ENCODE peak calls at places on chromosomes 3 and 15, in eight cellular contexts. E is A549, Y is AG04449, N is AG09309, M is cardiac muscle cell, A is astrocyte of the spinal cord, J is H9, S is progenitor cell of endocrine pancreas. T is an unnamed sample.

GRCh38 chr3:49339593-49339946 is 283 bp downstream of the USP4 start:
- DNase-seq in J (peak), E (peak), S (peak), A (no peak), N (no peak), M (no peak), Y (no peak), T (peak)

GRCh38 chr3:87167634-87168456 is 59.3 kb upstream of the CHMP2B start:
- DNase-seq in N (peak), M (peak), Y (no peak), S (no peak), J (no peak), A (peak), E (peak), T (peak)

GRCh38 chr3:51673181-51673801 is 2.2 kb downstream of the TEX264 start:
- DNase-seq in N (no peak), M (no peak), J (no peak), E (no peak), S (no peak), A (no peak), Y (no peak), T (no peak)

GRCh38 chr3:124663690-124664089 is 66.6 kb upstream of the UMPS start:
- DNase-seq in S (no peak), E (peak), A (peak), N (no peak), Y (peak), J (no peak), M (peak), T (no peak)

GRCh38 chr15:33492434-33493052 is 181.8 kb downstream of the RYR3 start:
- DNase-seq in J (peak), N (no peak), A (no peak), M (no peak), S (no peak), Y (no peak), E (no peak), T (no peak)

GRCh38 chr15:47466357-47466756 is 250.9 kb upstream of the SEMA6D start:
- DNase-seq in Y (peak), E (no peak), M (peak), A (peak), S (no peak), N (no peak), J (no peak), T (no peak)

GRCh38 chr15:57251941-57252340 is 124.4 kb upstream of the CGNL1 start:
- DNase-seq in M (peak), E (no peak), J (no peak), Y (peak), N (peak), A (peak), S (no peak), T (no peak)

GRCh38 chr3:186268616-186269448 is 93.2 kb downstream of the DGKG start:
- DNase-seq in J (peak), M (peak), A (no peak), S (no peak), N (peak), E (peak), Y (no peak), T (no peak)

GRCh38 chr15:37801529-37801928 is 132.9 kb upstream of the TMCO5A start:
- DNase-seq in J (no peak), M (no peak), N (no peak), Y (no peak), A (no peak), S (no peak), E (no peak), T (no peak)

GRCh38 chr3:49625971-49626640 is 48.0 kb upstream of the APEH start:
- DNase-seq in N (no peak), M (peak), J (no peak), A (peak), S (no peak), E (no peak), Y (no peak), T (no peak)

GRCh38 chr15:77475898-77476297 is 55.2 kb downstream of the HMG20A start:
- DNase-seq in E (no peak), A (no peak), S (no peak), J (peak), Y (no peak), N (no peak), M (no peak), T (peak)

GRCh38 chr15:44598892-44599291 is 61.9 kb downstream of the EIF3J start:
- DNase-seq in J (no peak), N (no peak), A (peak), E (no peak), M (peak), S (no peak), Y (peak), T (no peak)

GRCh38 chr3:139288266-139288821 is 55.5 kb upstream of the MRPS22 start:
- DNase-seq in N (no peak), J (no peak), S (peak), Y (no peak), A (no peak), E (no peak), M (peak), T (no peak)

GRCh38 chr3:129597792-129598381 is 8.6 kb downstream of the PLXND1 start:
- DNase-seq in E (no peak), N (no peak), J (peak), S (no peak), Y (no peak), A (no peak), M (peak), T (no peak)

GRCh38 chr15:61994216-61994615 is 66.0 kb downstream of the VPS13C start:
- DNase-seq in E (no peak), M (peak), J (no peak), N (peak), S (no peak), Y (peak), A (peak), T (no peak)

GRCh38 chr15:89409184-89409992 is 74.8 kb upstream of the POLG start:
- DNase-seq in M (no peak), A (no peak), J (no peak), N (no peak), E (no peak), Y (no peak), S (no peak), T (no peak)

GRCh38 chr15:84749111-84749991 is 959 bp downstream of the ZNF592 start:
- DNase-seq in A (no peak), E (peak), S (no peak), Y (no peak), N (no peak), M (peak), J (peak), T (peak)

GRCh38 chr15:57376695-57377477 is 581 bp downstream of the CGNL1 start:
- DNase-seq in A (no peak), Y (no peak), S (peak), E (peak), J (peak), M (peak), N (no peak), T (peak)

GRCh38 chr3:51927095-51927977 is 14.4 kb downstream of the RRP9 start:
- DNase-seq in Y (no peak), N (no peak), E (no peak), A (no peak), S (no peak), M (no peak), J (no peak), T (no peak)

GRCh38 chr15:87733977-87734376 is 522.6 kb downstream of the NTRK3 start:
- DNase-seq in S (no peak), A (no peak), M (no peak), Y (no peak), J (no peak), N (no peak), E (no peak), T (no peak)

GRCh38 chr15:67690936-67691335 is 134.4 kb upstream of the SKOR1 start:
- DNase-seq in M (peak), S (no peak), E (no peak), A (peak), J (no peak), N (peak), Y (peak), T (no peak)

GRCh38 chr15:99127773-99128172 is 22.9 kb downstream of the SYNM start:
- DNase-seq in Y (no peak), A (no peak), N (no peak), J (no peak), M (no peak), S (no peak), E (no peak), T (no peak)

GRCh38 chr3:166283856-166284255 is 446.6 kb upstream of the BCHE start:
- DNase-seq in N (no peak), Y (peak), M (peak), E (peak), S (no peak), A (peak), J (no peak), T (no peak)

GRCh38 chr3:30644615-30645014 is 38.2 kb downstream of the TGFBR2 start:
- DNase-seq in S (no peak), A (peak), J (no peak), N (peak), M (peak), Y (no peak), E (no peak), T (no peak)

GRCh38 chr3:104745313-104745712 is 621.4 kb upstream of the ALCAM start:
- DNase-seq in E (no peak), Y (no peak), A (no peak), J (no peak), N (no peak), M (no peak), S (no peak), T (no peak)

GRCh38 chr3:38001456-38002081 is 11.0 kb downstream of the VILL start:
- DNase-seq in N (no peak), A (no peak), J (peak), M (no peak), Y (no peak), E (no peak), S (no peak), T (peak)
- TF ChIP-seq CTCF in N (no peak), A (peak), J (peak), M (no peak), Y (no peak), E (no peak), S (peak), T (peak)

DNA sequence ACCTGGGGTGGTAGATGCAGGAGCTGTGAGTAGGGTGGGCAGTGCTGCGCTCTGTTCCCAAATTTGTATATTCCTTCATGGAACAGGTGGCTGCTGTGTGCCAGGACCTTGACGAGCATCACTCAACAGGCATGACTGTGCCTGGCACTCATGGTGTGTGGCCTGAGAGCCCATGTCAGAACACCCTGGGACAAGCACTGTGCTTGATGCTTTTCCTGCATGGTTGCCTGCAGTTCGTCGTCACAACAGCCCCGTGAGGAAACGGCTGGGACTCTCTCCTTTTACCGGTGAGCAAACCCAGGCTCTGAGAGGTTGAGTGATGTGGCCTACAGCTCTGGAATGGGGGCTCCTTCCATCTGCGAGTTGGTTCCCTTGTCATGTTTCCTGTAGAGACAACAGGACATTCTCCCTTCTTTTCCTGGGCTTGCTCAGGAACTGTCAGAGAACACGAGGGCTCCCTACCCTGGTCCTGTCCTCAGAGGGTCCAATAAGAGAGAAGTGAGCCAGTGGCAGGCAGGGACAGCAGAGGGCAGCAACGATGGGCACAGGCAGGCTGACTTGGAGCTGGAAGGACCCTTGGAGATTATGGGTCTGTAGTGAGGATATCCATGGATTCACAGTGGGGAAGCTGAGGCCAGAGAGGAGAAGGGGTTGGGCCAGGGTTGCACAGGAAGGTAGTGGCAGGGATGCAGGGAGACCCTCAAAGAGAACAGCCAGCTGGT is 37.4 kb downstream of the PRKCD start:
- DNase-seq in S (no peak), A (no peak), E (no peak), Y (no peak), N (no peak), J (peak), M (no peak), T (no peak)
- TF ChIP-seq CTCF in S (peak), A (peak), E (no peak), Y (peak), N (peak), J (peak), M (peak), T (no peak)

GRCh38 chr3:190892328-190893011 is 30.0 kb upstream of the GMNC start:
- DNase-seq in M (no peak), A (peak), Y (no peak), E (no peak), J (peak), N (no peak), S (no peak), T (no peak)
- TF ChIP-seq CTCF in M (no peak), A (no peak), Y (no peak), E (no peak), J (no peak), N (no peak), S (no peak), T (no peak)

DNA sequence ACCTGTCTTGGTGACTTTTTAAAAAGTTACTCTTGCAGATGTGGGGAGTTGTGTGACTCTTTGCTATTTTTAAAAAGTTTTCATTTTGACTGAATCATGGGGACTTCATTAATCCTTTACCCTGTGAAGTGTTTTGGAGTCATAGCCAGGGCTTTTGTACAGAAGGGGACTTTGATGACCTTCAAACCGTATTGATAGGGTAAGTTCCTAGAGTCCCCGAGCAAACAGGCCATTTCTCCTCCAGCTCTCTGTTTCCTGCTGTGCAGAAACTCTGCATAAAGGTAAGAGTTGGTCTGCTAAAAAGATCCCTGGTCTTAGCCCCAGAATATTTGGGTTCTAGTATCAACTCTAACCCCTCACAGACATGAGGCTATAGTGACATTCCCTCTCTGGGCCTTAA is 170.8 kb upstream of the BCL6 start:
- DNase-seq in N (no peak), M (no peak), Y (no peak), S (no peak), J (no peak), E (no peak), A (no peak), T (no peak)
- TF ChIP-seq CTCF in N (no peak), M (no peak), Y (no peak), S (no peak), J (no peak), E (no peak), A (no peak), T (no peak)

GRCh38 chr3:158057666-158058065 is 48.6 kb downstream of the SHOX2 start:
- DNase-seq in E (no peak), A (no peak), N (no peak), M (no peak), J (no peak), Y (no peak), S (no peak), T (no peak)
- TF ChIP-seq CTCF in E (no peak), A (no peak), N (no peak), M (no peak), J (no peak), Y (no peak), S (no peak), T (no peak)

GRCh38 chr3:191240432-191240831 is 41.4 kb downstream of the OSTN start:
- DNase-seq in A (no peak), E (no peak), S (no peak), N (no peak), M (no peak), J (no peak), Y (no peak), T (no peak)

GRCh38 chr3:191238321-191238817 is 39.3 kb downstream of the OSTN start:
- DNase-seq in Y (no peak), M (peak), E (peak), N (no peak), J (no peak), S (no peak), A (peak), T (no peak)

GRCh38 chr3:191239439-191240035 is 40.5 kb downstream of the OSTN start:
- DNase-seq in J (no peak), A (no peak), N (no peak), E (no peak), S (no peak), Y (no peak), M (peak), T (no peak)

GRCh38 chr3:191246628-191247027 is 47.6 kb downstream of the OSTN start:
- DNase-seq in S (no peak), Y (no peak), M (peak), A (peak), J (no peak), E (peak), N (peak), T (no peak)

DNA sequence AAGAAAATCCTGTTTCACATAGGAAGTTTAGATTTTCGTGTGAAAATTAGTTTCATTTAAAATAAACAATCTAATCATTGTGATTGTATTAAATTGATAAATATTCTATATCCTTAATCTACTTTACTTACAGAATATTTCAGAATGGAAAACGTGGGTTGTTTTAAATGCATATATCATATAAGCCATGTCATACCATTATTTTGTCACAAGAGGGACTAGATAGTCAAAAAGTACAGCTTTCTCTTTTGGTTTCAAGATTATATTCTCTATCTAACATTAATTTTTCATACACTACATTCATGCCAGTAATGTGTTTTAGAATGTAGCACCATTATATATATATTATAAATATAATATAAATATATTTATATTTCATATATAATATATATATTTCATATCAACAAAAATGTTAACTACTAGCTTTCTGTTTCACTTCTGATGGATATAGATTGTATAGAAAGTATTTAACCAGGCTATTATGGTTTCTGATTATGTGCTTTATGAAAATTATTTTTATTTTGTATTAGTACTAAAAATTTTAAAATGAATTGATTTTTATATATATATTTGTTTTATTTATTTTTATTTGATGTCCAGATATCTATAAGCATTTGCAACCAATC is 45.3 kb downstream of the OSTN start:
- DNase-seq in M (peak), Y (no peak), N (no peak), A (no peak), J (no peak), S (no peak), E (peak), T (no peak)
- TF ChIP-seq CTCF in M (peak), Y (peak), N (peak), A (peak), J (peak), S (peak), E (peak), T (peak)

GRCh38 chr3:120198305-120198878 is 86.6 kb downstream of the GPR156 start:
- DNase-seq in M (peak), Y (no peak), E (peak), S (no peak), A (peak), N (no peak), J (no peak), T (no peak)
- TF ChIP-seq CTCF in M (peak), Y (no peak), E (peak), S (peak), A (peak), N (peak), J (peak), T (no peak)

T was measured in nephron progenitor cell.